ENCODE peak calls at places on chromosomes 6 and 20, in four cellular contexts. I, N, B and M are unnamed samples. For H3K36me3, the result is how much of the 10 kb centered on the place peaks cover.

GRCh38 chr20:47187450-47188195 is 168.9 kb downstream of the ZMYND8 start:
- DNase-seq in B (no peak), N (no peak), I (no peak), M (no peak)

GRCh38 chr6:150029749-150030148 is 4.4 kb upstream of the RAET1L start:
- DNase-seq in B (no peak), N (no peak), I (peak), M (no peak)

GRCh38 chr6:43020847-43021246 is 576 bp upstream of the RRP36 start:
- DNase-seq in I (no peak), N (peak), B (no peak), M (no peak)

GRCh38 chr6:146027586-146028249 is 1.1 kb upstream of the GRM1 start:
- DNase-seq in I (no peak), B (no peak), N (no peak), M (no peak)

GRCh38 chr6:144566868-144567615 is 281.9 kb downstream of the UTRN start:
- DNase-seq in I (no peak), N (no peak), B (no peak), M (no peak)

GRCh38 chr6:119129148-119129967 is 50.9 kb upstream of the FAM184A start:
- DNase-seq in B (peak), N (peak), I (peak), M (no peak)

GRCh38 chr20:2446845-2447244 is 23.7 kb downstream of the SNRPB start:
- DNase-seq in N (no peak), I (no peak), B (no peak), M (no peak)

GRCh38 chr6:145044606-145045275 is 690.6 kb downstream of the EPM2A start:
- DNase-seq in I (no peak), N (no peak), B (no peak), M (no peak)

GRCh38 chr6:13303668-13304017 is 24.7 kb downstream of the TBC1D7 start:
- DNase-seq in B (no peak), N (peak), I (peak), M (peak)

GRCh38 chr6:100904316-100904715 is 23.2 kb upstream of the ASCC3 start:
- DNase-seq in N (no peak), I (no peak), B (no peak), M (no peak)

GRCh38 chr6:408599-409102 is 17.1 kb downstream of the IRF4 start:
- DNase-seq in N (peak), I (peak), B (no peak), M (no peak)

GRCh38 chr20:41287327-41287726 is 30.2 kb downstream of the ZHX3 start:
- DNase-seq in N (no peak), I (no peak), B (no peak), M (no peak)

GRCh38 chr6:169233181-169233580 is 20.5 kb downstream of the THBS2 start:
- DNase-seq in B (no peak), N (no peak), I (no peak), M (no peak)
- H3K36me3 ChIP-seq in B (under half), N (under half), I (under half), M (under half)

GRCh38 chr6:44105146-44105545 is 22.1 kb downstream of the MRPL14 start:
- DNase-seq in I (no peak), B (no peak), N (no peak), M (no peak)
- H3K36me3 ChIP-seq in I (half or more), B (under half), N (under half), M (under half)

GRCh38 chr20:57698191-57698866 is 11.5 kb downstream of the PMEPA1 start:
- DNase-seq in B (no peak), I (no peak), N (peak), M (no peak)
- H3K36me3 ChIP-seq in B (under half), I (under half), N (under half), M (under half)

DNA sequence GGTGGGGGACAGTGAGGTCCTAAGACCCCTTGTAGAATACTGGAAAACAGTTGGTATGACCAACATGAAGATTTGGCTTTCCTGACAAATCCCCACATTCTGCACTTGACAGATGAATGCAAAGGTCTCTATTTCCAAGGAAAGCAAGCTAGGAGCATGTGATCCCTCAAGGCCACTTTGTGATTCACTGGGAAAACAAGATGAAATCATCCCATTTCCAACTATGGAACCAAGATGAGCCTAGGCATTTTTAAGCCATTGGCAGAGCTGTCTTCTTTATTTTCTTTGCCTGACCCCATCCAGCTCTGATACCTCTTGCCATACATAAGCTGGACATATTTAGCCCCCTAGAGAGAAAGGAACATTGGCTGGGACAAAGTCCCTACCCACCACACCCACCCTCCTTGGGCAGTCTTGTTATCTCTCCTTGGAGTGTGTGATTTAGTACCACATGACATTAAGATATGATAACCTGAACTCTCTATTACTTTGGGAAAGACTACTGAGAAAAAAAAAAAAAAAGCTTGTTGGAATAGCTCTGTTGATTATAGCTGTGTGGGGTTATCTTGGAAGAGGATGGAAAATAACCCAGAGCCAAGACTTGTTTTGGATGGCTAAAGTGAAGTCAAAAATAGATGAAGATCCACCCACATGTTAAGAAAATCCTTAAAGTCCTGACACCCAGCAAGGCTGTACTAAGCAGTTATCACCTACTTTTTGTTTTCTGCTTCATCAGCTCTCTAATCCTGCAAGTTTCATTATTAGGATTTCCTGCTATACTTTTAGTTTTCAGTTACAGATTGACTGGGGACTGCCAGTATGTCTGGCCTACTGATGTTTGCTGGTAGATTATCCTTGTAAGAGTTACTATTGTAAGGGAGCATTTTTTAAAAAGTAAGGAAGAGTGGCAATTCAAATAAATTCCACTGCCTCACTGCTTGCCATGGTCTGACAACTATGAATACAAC is 90.1 kb upstream of the PREP start:
- DNase-seq in I (no peak), N (no peak), B (no peak), M (no peak)
- H3K36me3 ChIP-seq in I (under half), N (under half), B (under half), M (under half)

GRCh38 chr20:21503345-21503744 is 10.5 kb downstream of the NKX2-2 start:
- DNase-seq in B (no peak), N (no peak), I (peak), M (no peak)

GRCh38 chr20:21504323-21504722 is 9.5 kb downstream of the NKX2-2 start:
- DNase-seq in N (no peak), I (no peak), B (no peak), M (no peak)

GRCh38 chr20:21505810-21506530 is 7.9 kb downstream of the NKX2-2 start:
- DNase-seq in B (no peak), I (no peak), N (peak), M (peak)

GRCh38 chr20:21507275-21508229 is 6.3 kb downstream of the NKX2-2 start:
- DNase-seq in I (no peak), B (no peak), N (peak), M (no peak)

GRCh38 chr20:21505161-21505809 is 8.6 kb downstream of the NKX2-2 start:
- DNase-seq in B (peak), N (peak), I (peak), M (peak)
- H3K36me3 ChIP-seq in B (under half), N (half or more), I (under half), M (under half)

GRCh38 chr6:135268740-135269139 is 87.6 kb downstream of the MYB start:
- DNase-seq in N (no peak), I (no peak), B (no peak), M (no peak)

GRCh38 chr6:135265278-135265677 is 84.2 kb downstream of the MYB start:
- DNase-seq in N (no peak), B (no peak), I (peak), M (no peak)

GRCh38 chr6:135268263-135268662 is 87.2 kb downstream of the MYB start:
- DNase-seq in B (no peak), I (no peak), N (no peak), M (no peak)

GRCh38 chr6:135267085-135267484 is 86.0 kb downstream of the MYB start:
- DNase-seq in B (peak), I (peak), N (no peak), M (no peak)

GRCh38 chr6:135266675-135267074 is 85.6 kb downstream of the MYB start:
- DNase-seq in N (no peak), B (no peak), I (peak), M (no peak)
- H3K36me3 ChIP-seq in N (under half), B (under half), I (under half), M (under half)

GRCh38 chr6:99412065-99412464 is 13.0 kb downstream of the PNISR start:
- DNase-seq in B (no peak), N (no peak), I (no peak), M (no peak)

GRCh38 chr6:99415446-99415845 is 9.7 kb downstream of the PNISR start:
- DNase-seq in I (no peak), N (no peak), B (no peak), M (no peak)

GRCh38 chr6:99422912-99423311 is 2.2 kb downstream of the PNISR start:
- DNase-seq in N (peak), I (no peak), B (no peak), M (no peak)

GRCh38 chr6:99416226-99416625 is 8.9 kb downstream of the PNISR start:
- DNase-seq in I (no peak), B (no peak), N (no peak), M (no peak)

GRCh38 chr6:99416892-99417767 is 8.0 kb downstream of the PNISR start:
- DNase-seq in B (no peak), I (peak), N (no peak), M (no peak)
- H3K36me3 ChIP-seq in B (under half), I (half or more), N (under half), M (under half)

GRCh38 chr6:4128072-4128471 is 7.3 kb downstream of the ECI2 start:
- DNase-seq in N (no peak), I (no peak), B (no peak), M (no peak)

GRCh38 chr6:4128748-4129147 is 6.6 kb downstream of the ECI2 start:
- DNase-seq in I (no peak), N (no peak), B (no peak), M (no peak)

GRCh38 chr6:4129446-4129845 is 5.9 kb downstream of the ECI2 start:
- DNase-seq in N (no peak), I (no peak), B (no peak), M (no peak)

GRCh38 chr6:4133941-4134838 is 1.2 kb downstream of the ECI2 start:
- DNase-seq in N (peak), I (peak), B (peak), M (peak)

GRCh38 chr6:4130357-4130987 is 4.9 kb downstream of the ECI2 start:
- DNase-seq in B (peak), N (no peak), I (no peak), M (peak)
- H3K36me3 ChIP-seq in B (under half), N (under half), I (half or more), M (under half)

DNA sequence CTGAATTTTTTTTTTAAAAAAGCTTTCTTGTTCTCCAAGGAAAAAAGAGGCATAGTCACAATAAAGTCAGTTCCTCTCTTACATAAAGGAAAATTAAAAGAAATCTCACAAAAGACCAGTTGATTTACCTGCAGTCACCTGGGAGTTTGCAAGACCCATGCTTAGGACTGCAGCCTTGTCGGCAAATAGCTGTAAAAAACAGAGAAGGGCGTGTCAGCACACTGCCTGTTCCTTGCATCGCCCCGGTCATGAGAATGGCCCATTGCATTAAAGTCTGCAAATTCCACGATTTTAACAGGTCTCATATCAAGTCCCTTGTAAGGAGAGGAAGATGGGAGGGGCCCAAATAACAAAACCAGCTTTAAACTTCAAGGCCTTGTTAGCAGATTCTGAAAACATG is 17.5 kb downstream of the JAG1 start:
- DNase-seq in B (no peak), N (no peak), I (no peak), M (no peak)
- H3K36me3 ChIP-seq in B (under half), N (half or more), I (under half), M (under half)

DNA sequence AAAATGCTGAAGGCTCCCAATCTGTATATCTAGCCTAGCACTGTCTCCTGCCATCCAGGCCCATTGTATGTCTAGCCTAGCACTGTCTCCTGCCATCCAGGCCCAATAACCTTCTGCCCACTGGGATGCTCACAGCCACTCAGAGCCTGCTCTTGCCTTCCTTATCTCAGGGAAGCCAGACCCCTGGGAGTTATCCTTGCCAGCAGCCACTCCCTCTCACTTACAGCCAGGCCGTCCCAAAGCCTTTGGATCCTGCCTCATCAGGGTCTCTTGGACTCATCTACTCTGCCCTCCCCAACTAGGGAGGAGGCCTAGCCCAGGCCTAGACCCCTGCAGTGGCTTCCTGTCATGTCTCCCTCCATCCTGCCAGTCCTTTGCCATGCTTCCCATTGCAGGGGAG is 37.3 kb downstream of the KIF3B start:
- DNase-seq in I (no peak), B (no peak), N (no peak), M (no peak)
- H3K36me3 ChIP-seq in I (half or more), B (under half), N (under half), M (under half)